ENCODE peak calls at places on chromosome 14, in nine cellular contexts. One of them, this sample, is unnamed.

GRCh38 chr14:45133683-45134050 is 614 bp downstream of the FKBP3 start:
- DNase-seq in fibroblast of lung: peak
- DNase-seq in transverse colon: no peak
- DNase-seq in adrenal gland: no peak
- DNase-seq in tibial artery: no peak
- DNase-seq in WERI-Rb-1: no peak
- DNase-seq in psoas muscle: no peak
- DNase-seq in ascending aorta: no peak
- DNase-seq in endodermal cell: no peak
- DNase-seq in this sample: no peak

GRCh38 chr14:77140937-77141591 is 527 bp downstream of the ZDHHC22 start:
- DNase-seq in fibroblast of lung: no peak
- DNase-seq in transverse colon: no peak
- DNase-seq in adrenal gland: no peak
- DNase-seq in tibial artery: no peak
- DNase-seq in WERI-Rb-1: peak
- DNase-seq in psoas muscle: no peak
- DNase-seq in ascending aorta: no peak
- DNase-seq in endodermal cell: peak
- DNase-seq in this sample: no peak

GRCh38 chr14:31968912-31969311 is 108.2 kb upstream of the ARHGAP5 start:
- DNase-seq in fibroblast of lung: no peak
- DNase-seq in transverse colon: no peak
- DNase-seq in adrenal gland: no peak
- DNase-seq in tibial artery: no peak
- DNase-seq in WERI-Rb-1: no peak
- DNase-seq in psoas muscle: no peak
- DNase-seq in ascending aorta: no peak
- DNase-seq in endodermal cell: no peak
- DNase-seq in this sample: no peak

GRCh38 chr14:97603201-97603600 is 806.0 kb downstream of the VRK1 start:
- DNase-seq in fibroblast of lung: no peak
- DNase-seq in transverse colon: no peak
- DNase-seq in adrenal gland: no peak
- DNase-seq in tibial artery: no peak
- DNase-seq in WERI-Rb-1: no peak
- DNase-seq in psoas muscle: no peak
- DNase-seq in ascending aorta: no peak
- DNase-seq in endodermal cell: no peak
- DNase-seq in this sample: no peak

GRCh38 chr14:66056926-66057552 is 429.1 kb upstream of the CCDC196 start:
- DNase-seq in fibroblast of lung: no peak
- DNase-seq in transverse colon: peak
- DNase-seq in adrenal gland: no peak
- DNase-seq in tibial artery: no peak
- DNase-seq in WERI-Rb-1: no peak
- DNase-seq in psoas muscle: no peak
- DNase-seq in ascending aorta: no peak
- DNase-seq in endodermal cell: no peak
- DNase-seq in this sample: no peak

GRCh38 chr14:52913271-52913670 is 37.6 kb downstream of the FERMT2 start:
- DNase-seq in fibroblast of lung: no peak
- DNase-seq in transverse colon: no peak
- DNase-seq in adrenal gland: no peak
- DNase-seq in tibial artery: no peak
- DNase-seq in WERI-Rb-1: no peak
- DNase-seq in psoas muscle: no peak
- DNase-seq in ascending aorta: no peak
- DNase-seq in endodermal cell: no peak
- DNase-seq in this sample: no peak

GRCh38 chr14:57987596-57988300 is 121.9 kb upstream of the SLC35F4 start:
- DNase-seq in fibroblast of lung: no peak
- DNase-seq in transverse colon: no peak
- DNase-seq in adrenal gland: no peak
- DNase-seq in tibial artery: no peak
- DNase-seq in WERI-Rb-1: no peak
- DNase-seq in psoas muscle: no peak
- DNase-seq in ascending aorta: no peak
- DNase-seq in endodermal cell: peak
- DNase-seq in this sample: no peak

GRCh38 chr14:74620497-74620921 is 8.5 kb upstream of the LTBP2 start:
- DNase-seq in fibroblast of lung: peak
- DNase-seq in transverse colon: no peak
- DNase-seq in adrenal gland: no peak
- DNase-seq in tibial artery: no peak
- DNase-seq in WERI-Rb-1: no peak
- DNase-seq in psoas muscle: no peak
- DNase-seq in ascending aorta: no peak
- DNase-seq in endodermal cell: peak
- DNase-seq in this sample: no peak

GRCh38 chr14:29548948-29549370 is 378.7 kb downstream of the PRKD1 start:
- DNase-seq in fibroblast of lung: peak
- DNase-seq in transverse colon: no peak
- DNase-seq in adrenal gland: no peak
- DNase-seq in tibial artery: no peak
- DNase-seq in WERI-Rb-1: peak
- DNase-seq in psoas muscle: no peak
- DNase-seq in ascending aorta: no peak
- DNase-seq in endodermal cell: no peak
- DNase-seq in this sample: no peak

GRCh38 chr14:78790262-78790661 is 620.1 kb downstream of the NRXN3 start:
- DNase-seq in fibroblast of lung: no peak
- DNase-seq in transverse colon: no peak
- DNase-seq in adrenal gland: no peak
- DNase-seq in tibial artery: no peak
- DNase-seq in WERI-Rb-1: peak
- DNase-seq in psoas muscle: no peak
- DNase-seq in ascending aorta: no peak
- DNase-seq in endodermal cell: peak
- DNase-seq in this sample: no peak

GRCh38 chr14:67464856-67465255 is 23.7 kb downstream of the TMEM229B start:
- DNase-seq in fibroblast of lung: no peak
- DNase-seq in transverse colon: no peak
- DNase-seq in adrenal gland: no peak
- DNase-seq in tibial artery: no peak
- DNase-seq in WERI-Rb-1: peak
- DNase-seq in psoas muscle: no peak
- DNase-seq in ascending aorta: no peak
- DNase-seq in endodermal cell: peak
- DNase-seq in this sample: no peak
- H3K27ac ChIP-seq in fibroblast of lung: no peak
- H3K27ac ChIP-seq in transverse colon: no peak
- H3K27ac ChIP-seq in adrenal gland: no peak
- H3K27ac ChIP-seq in tibial artery: no peak
- H3K27ac ChIP-seq in WERI-Rb-1: no peak
- H3K27ac ChIP-seq in psoas muscle: no peak
- H3K27ac ChIP-seq in ascending aorta: no peak
- H3K27ac ChIP-seq in endodermal cell: no peak
- H3K27ac ChIP-seq in this sample: no peak

GRCh38 chr14:54591461-54592245 is 24.7 kb downstream of the SAMD4A start:
- DNase-seq in fibroblast of lung: no peak
- DNase-seq in transverse colon: no peak
- DNase-seq in adrenal gland: no peak
- DNase-seq in tibial artery: no peak
- DNase-seq in WERI-Rb-1: no peak
- DNase-seq in psoas muscle: no peak
- DNase-seq in ascending aorta: no peak
- DNase-seq in endodermal cell: no peak
- DNase-seq in this sample: no peak

GRCh38 chr14:54589076-54589475 is 22.1 kb downstream of the SAMD4A start:
- DNase-seq in fibroblast of lung: no peak
- DNase-seq in transverse colon: no peak
- DNase-seq in adrenal gland: no peak
- DNase-seq in tibial artery: no peak
- DNase-seq in WERI-Rb-1: no peak
- DNase-seq in psoas muscle: no peak
- DNase-seq in ascending aorta: no peak
- DNase-seq in endodermal cell: no peak
- DNase-seq in this sample: no peak

GRCh38 chr14:54590481-54590880 is 23.6 kb downstream of the SAMD4A start:
- DNase-seq in fibroblast of lung: no peak
- DNase-seq in transverse colon: no peak
- DNase-seq in adrenal gland: no peak
- DNase-seq in tibial artery: no peak
- DNase-seq in WERI-Rb-1: no peak
- DNase-seq in psoas muscle: no peak
- DNase-seq in ascending aorta: no peak
- DNase-seq in endodermal cell: no peak
- DNase-seq in this sample: no peak

GRCh38 chr14:54593860-54594259 is 26.9 kb downstream of the SAMD4A start:
- DNase-seq in fibroblast of lung: no peak
- DNase-seq in transverse colon: no peak
- DNase-seq in adrenal gland: no peak
- DNase-seq in tibial artery: no peak
- DNase-seq in WERI-Rb-1: no peak
- DNase-seq in psoas muscle: no peak
- DNase-seq in ascending aorta: no peak
- DNase-seq in endodermal cell: no peak
- DNase-seq in this sample: no peak

GRCh38 chr14:54589843-54590242 is 22.9 kb downstream of the SAMD4A start:
- DNase-seq in fibroblast of lung: peak
- DNase-seq in transverse colon: no peak
- DNase-seq in adrenal gland: no peak
- DNase-seq in tibial artery: no peak
- DNase-seq in WERI-Rb-1: no peak
- DNase-seq in psoas muscle: no peak
- DNase-seq in ascending aorta: no peak
- DNase-seq in endodermal cell: no peak
- DNase-seq in this sample: no peak
- H3K27ac ChIP-seq in fibroblast of lung: no peak
- H3K27ac ChIP-seq in transverse colon: no peak
- H3K27ac ChIP-seq in adrenal gland: no peak
- H3K27ac ChIP-seq in tibial artery: no peak
- H3K27ac ChIP-seq in WERI-Rb-1: no peak
- H3K27ac ChIP-seq in psoas muscle: no peak
- H3K27ac ChIP-seq in ascending aorta: no peak
- H3K27ac ChIP-seq in endodermal cell: no peak
- H3K27ac ChIP-seq in this sample: no peak

DNA sequence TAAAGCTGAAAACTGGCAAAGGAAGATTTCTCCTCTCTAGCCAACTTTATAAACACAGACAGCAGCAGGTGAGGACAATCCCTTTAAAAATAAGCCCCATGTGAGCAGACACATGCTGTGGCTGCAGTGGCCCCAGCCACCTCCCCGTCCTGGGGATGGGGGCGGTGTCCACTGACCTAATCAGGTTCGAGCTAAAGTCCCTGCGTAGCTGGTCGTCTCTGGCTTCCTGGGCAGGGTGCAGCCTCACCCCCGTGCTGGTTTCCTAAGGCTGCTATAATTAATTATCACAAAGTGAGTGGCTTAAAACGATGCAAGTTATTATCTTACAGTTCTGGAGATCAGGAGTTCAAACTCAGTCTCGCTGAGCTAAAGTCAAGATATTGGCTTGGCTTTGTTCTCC is 1.0 kb downstream of the BDKRB1 start:
- DNase-seq in fibroblast of lung: no peak
- DNase-seq in transverse colon: no peak
- DNase-seq in adrenal gland: no peak
- DNase-seq in tibial artery: peak
- DNase-seq in WERI-Rb-1: no peak
- DNase-seq in psoas muscle: no peak
- DNase-seq in ascending aorta: no peak
- DNase-seq in endodermal cell: no peak
- DNase-seq in this sample: no peak
- H3K27ac ChIP-seq in fibroblast of lung: peak
- H3K27ac ChIP-seq in transverse colon: peak
- H3K27ac ChIP-seq in adrenal gland: no peak
- H3K27ac ChIP-seq in tibial artery: no peak
- H3K27ac ChIP-seq in WERI-Rb-1: no peak
- H3K27ac ChIP-seq in psoas muscle: no peak
- H3K27ac ChIP-seq in ascending aorta: no peak
- H3K27ac ChIP-seq in endodermal cell: no peak
- H3K27ac ChIP-seq in this sample: no peak

GRCh38 chr14:50904719-50905118 is 32.9 kb downstream of the ABHD12B start:
- DNase-seq in fibroblast of lung: no peak
- DNase-seq in transverse colon: no peak
- DNase-seq in adrenal gland: no peak
- DNase-seq in tibial artery: no peak
- DNase-seq in WERI-Rb-1: no peak
- DNase-seq in psoas muscle: no peak
- DNase-seq in ascending aorta: no peak
- DNase-seq in endodermal cell: no peak
- DNase-seq in this sample: no peak

GRCh38 chr14:50906326-50906725 is 34.5 kb downstream of the ABHD12B start:
- DNase-seq in fibroblast of lung: no peak
- DNase-seq in transverse colon: no peak
- DNase-seq in adrenal gland: no peak
- DNase-seq in tibial artery: no peak
- DNase-seq in WERI-Rb-1: no peak
- DNase-seq in psoas muscle: no peak
- DNase-seq in ascending aorta: no peak
- DNase-seq in endodermal cell: no peak
- DNase-seq in this sample: no peak

GRCh38 chr14:50897658-50898175 is 25.9 kb downstream of the ABHD12B start:
- DNase-seq in fibroblast of lung: no peak
- DNase-seq in transverse colon: no peak
- DNase-seq in adrenal gland: no peak
- DNase-seq in tibial artery: no peak
- DNase-seq in WERI-Rb-1: no peak
- DNase-seq in psoas muscle: no peak
- DNase-seq in ascending aorta: no peak
- DNase-seq in endodermal cell: no peak
- DNase-seq in this sample: no peak

DNA sequence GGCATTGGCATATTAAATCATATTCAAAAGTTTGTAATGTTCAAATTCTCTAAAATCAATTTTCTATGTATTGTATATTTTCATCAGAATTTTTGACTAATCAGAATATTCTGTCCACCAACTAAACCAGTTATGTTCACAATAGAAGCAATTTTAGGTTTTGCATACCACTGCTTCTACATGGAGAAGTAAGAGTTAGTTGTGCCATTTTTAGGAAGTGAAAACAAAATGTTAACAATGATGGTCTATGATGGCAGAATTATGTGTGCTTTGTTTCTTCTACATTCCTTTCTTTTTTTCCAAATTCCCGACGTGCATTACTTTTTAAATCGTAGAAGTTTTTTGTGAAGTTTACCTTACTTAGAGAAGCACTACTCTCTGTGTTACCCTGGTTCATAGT is 29.5 kb downstream of the ABHD12B start:
- DNase-seq in fibroblast of lung: no peak
- DNase-seq in transverse colon: no peak
- DNase-seq in adrenal gland: no peak
- DNase-seq in tibial artery: no peak
- DNase-seq in WERI-Rb-1: no peak
- DNase-seq in psoas muscle: no peak
- DNase-seq in ascending aorta: no peak
- DNase-seq in endodermal cell: no peak
- DNase-seq in this sample: no peak
- H3K27ac ChIP-seq in fibroblast of lung: no peak
- H3K27ac ChIP-seq in transverse colon: no peak
- H3K27ac ChIP-seq in adrenal gland: no peak
- H3K27ac ChIP-seq in tibial artery: no peak
- H3K27ac ChIP-seq in WERI-Rb-1: no peak
- H3K27ac ChIP-seq in psoas muscle: no peak
- H3K27ac ChIP-seq in ascending aorta: no peak
- H3K27ac ChIP-seq in endodermal cell: no peak
- H3K27ac ChIP-seq in this sample: no peak

DNA sequence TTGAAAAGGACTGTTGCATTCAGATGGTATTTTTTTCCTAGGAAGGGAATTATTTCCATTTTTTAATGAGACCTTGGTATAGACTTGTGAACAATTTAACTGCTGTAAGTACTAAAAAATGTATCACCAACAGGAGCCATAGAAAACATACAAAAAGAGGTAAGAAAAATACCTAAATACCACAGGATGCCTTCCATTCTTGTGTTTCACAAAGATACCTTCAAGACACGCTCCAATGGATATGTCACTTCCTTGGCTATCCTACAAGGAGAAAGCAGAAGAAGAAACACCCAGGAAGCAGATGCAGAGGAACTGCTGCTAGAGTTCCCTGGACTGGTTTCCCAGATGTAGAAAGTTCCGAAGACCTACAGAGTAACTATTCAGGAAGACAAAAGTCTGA is 54.2 kb downstream of the PTPN21 start:
- DNase-seq in fibroblast of lung: no peak
- DNase-seq in transverse colon: no peak
- DNase-seq in adrenal gland: no peak
- DNase-seq in tibial artery: no peak
- DNase-seq in WERI-Rb-1: no peak
- DNase-seq in psoas muscle: no peak
- DNase-seq in ascending aorta: no peak
- DNase-seq in endodermal cell: no peak
- DNase-seq in this sample: no peak
- H3K27ac ChIP-seq in fibroblast of lung: no peak
- H3K27ac ChIP-seq in transverse colon: no peak
- H3K27ac ChIP-seq in adrenal gland: no peak
- H3K27ac ChIP-seq in tibial artery: no peak
- H3K27ac ChIP-seq in WERI-Rb-1: no peak
- H3K27ac ChIP-seq in psoas muscle: no peak
- H3K27ac ChIP-seq in ascending aorta: no peak
- H3K27ac ChIP-seq in endodermal cell: no peak
- H3K27ac ChIP-seq in this sample: no peak

This sample was measured in CD4-positive, alpha-beta memory T cell.